ENCODE peak calls at places on chromosomes 5 and 9, in five cellular contexts. One of them, this sample, is unnamed.

GRCh38 chr5:157575096-157575872 is at the start of gene ADAM19:
- DNase-seq in GM12865: peak
- DNase-seq in neuronal stem cell: peak
- DNase-seq in HTR-8/SVneo: peak
- DNase-seq in left ventricle myocardium superior: peak
- DNase-seq in this sample: no peak

GRCh38 chr9:33272061-33272460 is 7.2 kb downstream of the CHMP5 start:
- DNase-seq in left ventricle myocardium superior: no peak
- DNase-seq in GM12865: no peak
- DNase-seq in neuronal stem cell: no peak
- DNase-seq in HTR-8/SVneo: no peak
- DNase-seq in this sample: no peak

GRCh38 chr5:139744471-139745120 is 51.0 kb upstream of the PSD2 start:
- DNase-seq in left ventricle myocardium superior: no peak
- DNase-seq in GM12865: no peak
- DNase-seq in HTR-8/SVneo: no peak
- DNase-seq in neuronal stem cell: no peak
- DNase-seq in this sample: no peak

GRCh38 chr9:20561542-20561941 is 60.8 kb downstream of the MLLT3 start:
- DNase-seq in neuronal stem cell: no peak
- DNase-seq in left ventricle myocardium superior: no peak
- DNase-seq in HTR-8/SVneo: no peak
- DNase-seq in GM12865: no peak
- DNase-seq in this sample: no peak

GRCh38 chr9:134323741-134324358 is 2.4 kb upstream of the RXRA start:
- DNase-seq in HTR-8/SVneo: peak
- DNase-seq in GM12865: no peak
- DNase-seq in neuronal stem cell: no peak
- DNase-seq in left ventricle myocardium superior: peak
- DNase-seq in this sample: peak

GRCh38 chr9:113993838-113994540 is 84.1 kb downstream of the AMBP start:
- DNase-seq in GM12865: no peak
- DNase-seq in left ventricle myocardium superior: peak
- DNase-seq in HTR-8/SVneo: no peak
- DNase-seq in neuronal stem cell: no peak
- DNase-seq in this sample: peak

GRCh38 chr9:109863961-109864360 is 84.0 kb downstream of the PALM2AKAP2 start:
- DNase-seq in HTR-8/SVneo: no peak
- DNase-seq in left ventricle myocardium superior: peak
- DNase-seq in GM12865: no peak
- DNase-seq in neuronal stem cell: no peak
- DNase-seq in this sample: no peak

GRCh38 chr9:78132688-78133033 is 101.0 kb upstream of the GNAQ start:
- DNase-seq in neuronal stem cell: no peak
- DNase-seq in HTR-8/SVneo: no peak
- DNase-seq in left ventricle myocardium superior: no peak
- DNase-seq in GM12865: no peak
- DNase-seq in this sample: no peak

GRCh38 chr9:101437806-101438232 is 2.2 kb upstream of the ALDOB start:
- DNase-seq in left ventricle myocardium superior: peak
- DNase-seq in neuronal stem cell: no peak
- DNase-seq in GM12865: no peak
- DNase-seq in HTR-8/SVneo: no peak
- DNase-seq in this sample: no peak

GRCh38 chr5:7364226-7364875 is 31.6 kb upstream of the ADCY2 start:
- DNase-seq in HTR-8/SVneo: no peak
- DNase-seq in left ventricle myocardium superior: no peak
- DNase-seq in neuronal stem cell: no peak
- DNase-seq in GM12865: no peak
- DNase-seq in this sample: no peak

GRCh38 chr5:80863708-80864107 is 96.5 kb upstream of the RASGRF2 start:
- DNase-seq in GM12865: no peak
- DNase-seq in neuronal stem cell: no peak
- DNase-seq in left ventricle myocardium superior: no peak
- DNase-seq in HTR-8/SVneo: no peak
- DNase-seq in this sample: no peak

GRCh38 chr9:33263936-33264472 is 504 bp downstream of the BAG1 start:
- DNase-seq in GM12865: peak
- DNase-seq in HTR-8/SVneo: peak
- DNase-seq in left ventricle myocardium superior: peak
- DNase-seq in neuronal stem cell: no peak
- DNase-seq in this sample: no peak

GRCh38 chr5:144951001-144951400 is 780.3 kb downstream of the KCTD16 start:
- DNase-seq in neuronal stem cell: no peak
- DNase-seq in HTR-8/SVneo: no peak
- DNase-seq in left ventricle myocardium superior: no peak
- DNase-seq in GM12865: no peak
- DNase-seq in this sample: no peak

GRCh38 chr9:108180511-108180910 is 675.3 kb downstream of the ACTL7B start:
- DNase-seq in neuronal stem cell: no peak
- DNase-seq in HTR-8/SVneo: no peak
- DNase-seq in left ventricle myocardium superior: no peak
- DNase-seq in GM12865: no peak
- DNase-seq in this sample: no peak

GRCh38 chr5:82283893-82284292 is 5.7 kb upstream of the RPS23 start:
- DNase-seq in neuronal stem cell: no peak
- DNase-seq in left ventricle myocardium superior: no peak
- DNase-seq in GM12865: no peak
- DNase-seq in HTR-8/SVneo: no peak
- DNase-seq in this sample: no peak

GRCh38 chr5:109345699-109346098 is 64.1 kb downstream of the PJA2 start:
- DNase-seq in GM12865: no peak
- DNase-seq in HTR-8/SVneo: no peak
- DNase-seq in left ventricle myocardium superior: no peak
- DNase-seq in neuronal stem cell: no peak
- DNase-seq in this sample: no peak

GRCh38 chr9:95206143-95206542 is 111.4 kb downstream of the FANCC start:
- DNase-seq in neuronal stem cell: no peak
- DNase-seq in HTR-8/SVneo: no peak
- DNase-seq in GM12865: no peak
- DNase-seq in left ventricle myocardium superior: no peak
- DNase-seq in this sample: peak

GRCh38 chr5:14417232-14417730 is 164.3 kb upstream of the OTULINL start:
- DNase-seq in HTR-8/SVneo: no peak
- DNase-seq in neuronal stem cell: no peak
- DNase-seq in left ventricle myocardium superior: no peak
- DNase-seq in GM12865: peak
- DNase-seq in this sample: no peak

GRCh38 chr9:36149197-36149596 is 12.7 kb downstream of the GLIPR2 start:
- DNase-seq in HTR-8/SVneo: no peak
- DNase-seq in neuronal stem cell: no peak
- DNase-seq in GM12865: no peak
- DNase-seq in left ventricle myocardium superior: no peak
- DNase-seq in this sample: no peak

GRCh38 chr9:114177423-114178064 is 22.2 kb downstream of the COL27A1 start:
- DNase-seq in left ventricle myocardium superior: no peak
- DNase-seq in HTR-8/SVneo: peak
- DNase-seq in neuronal stem cell: no peak
- DNase-seq in GM12865: no peak
- DNase-seq in this sample: peak

GRCh38 chr9:137477778-137478612 is 18.9 kb upstream of the NSMF start:
- DNase-seq in GM12865: no peak
- DNase-seq in neuronal stem cell: no peak
- DNase-seq in HTR-8/SVneo: no peak
- DNase-seq in left ventricle myocardium superior: peak
- DNase-seq in this sample: no peak

GRCh38 chr5:149581192-149581861 is at the start of gene ARHGEF37:
- DNase-seq in neuronal stem cell: peak
- DNase-seq in GM12865: peak
- DNase-seq in HTR-8/SVneo: peak
- DNase-seq in left ventricle myocardium superior: peak
- DNase-seq in this sample: peak

GRCh38 chr9:35426627-35427026 is 63.3 kb upstream of the RUSC2 start:
- DNase-seq in neuronal stem cell: no peak
- DNase-seq in left ventricle myocardium superior: no peak
- DNase-seq in GM12865: no peak
- DNase-seq in HTR-8/SVneo: no peak
- DNase-seq in this sample: peak

GRCh38 chr9:132919609-132920268 is 24.7 kb downstream of the TSC1 start:
- DNase-seq in left ventricle myocardium superior: no peak
- DNase-seq in neuronal stem cell: no peak
- DNase-seq in HTR-8/SVneo: no peak
- DNase-seq in GM12865: no peak
- DNase-seq in this sample: no peak

GRCh38 chr5:157915638-157916037 is 56.7 kb upstream of the CLINT1 start:
- DNase-seq in GM12865: no peak
- DNase-seq in HTR-8/SVneo: no peak
- DNase-seq in neuronal stem cell: no peak
- DNase-seq in left ventricle myocardium superior: peak
- DNase-seq in this sample: peak

GRCh38 chr5:126847318-126848221 is 70.6 kb downstream of the LMNB1 start:
- DNase-seq in neuronal stem cell: no peak
- DNase-seq in GM12865: no peak
- DNase-seq in HTR-8/SVneo: no peak
- DNase-seq in left ventricle myocardium superior: no peak
- DNase-seq in this sample: no peak

GRCh38 chr9:129336601-129337286 is 158.7 kb upstream of the IER5L start:
- DNase-seq in neuronal stem cell: no peak
- DNase-seq in GM12865: peak
- DNase-seq in HTR-8/SVneo: no peak
- DNase-seq in left ventricle myocardium superior: peak
- DNase-seq in this sample: no peak

This sample was measured in bronchial epithelial cell.